ENCODE peak calls at places on chromosomes 5 and 9, in five cellular contexts. G, H, Q, T and W are unnamed samples.

GRCh38 chr9:16828335-16829281 is 41.9 kb downstream of the BNC2 start:
- DNase-seq in G (no peak), H (no peak), Q (peak), T (no peak), W (peak)

GRCh38 chr5:133461796-133462516 is 150.4 kb downstream of the FSTL4 start:
- DNase-seq in G (no peak), H (no peak), Q (no peak), T (no peak), W (peak)

GRCh38 chr5:175867587-175868347 is 3.6 kb upstream of the CPLX2 start:
- DNase-seq in G (no peak), H (no peak), Q (no peak), T (no peak), W (peak)

GRCh38 chr5:109688647-109688998 is 1.1 kb upstream of the MAN2A1 start:
- DNase-seq in G (no peak), H (peak), Q (no peak), T (no peak), W (peak)

GRCh38 chr5:592158-592557 is 20.0 kb upstream of the CEP72 start:
- DNase-seq in G (no peak), H (no peak), Q (no peak), T (no peak), W (no peak)

GRCh38 chr5:134530375-134531077 is 5.1 kb downstream of the JADE2 start:
- DNase-seq in G (no peak), H (no peak), Q (no peak), T (no peak), W (peak)

GRCh38 chr5:68994645-68995044 is 99.2 kb upstream of the SLC30A5 start:
- DNase-seq in G (no peak), H (no peak), Q (no peak), T (no peak), W (no peak)

GRCh38 chr9:94692601-94693000 is 33.9 kb upstream of the AOPEP start:
- DNase-seq in G (no peak), H (no peak), Q (peak), T (no peak), W (peak)

GRCh38 chr5:121018004-121018403 is 553.9 kb downstream of the PRR16 start:
- DNase-seq in G (no peak), H (no peak), Q (no peak), T (no peak), W (no peak)

GRCh38 chr5:82365744-82366228 is 87.6 kb upstream of the RPS23 start:
- DNase-seq in G (no peak), H (no peak), Q (peak), T (peak), W (no peak)

GRCh38 chr9:79408200-79408599 is 163.6 kb upstream of the TLE4 start:
- DNase-seq in G (no peak), H (no peak), Q (no peak), T (no peak), W (no peak)

GRCh38 chr5:60972225-60972624 is 27.2 kb downstream of the NDUFAF2 start:
- DNase-seq in G (no peak), H (no peak), Q (no peak), T (peak), W (no peak)

GRCh38 chr5:2164586-2164985 is 281.9 kb upstream of the IRX4 start:
- DNase-seq in G (no peak), H (no peak), Q (no peak), T (no peak), W (no peak)

GRCh38 chr9:68507098-68507795 is 33.4 kb downstream of the TMEM252 start:
- DNase-seq in G (no peak), H (no peak), Q (no peak), T (no peak), W (no peak)

GRCh38 chr5:13664377-13664776 is 280.1 kb downstream of the DNAH5 start:
- DNase-seq in G (peak), H (no peak), Q (peak), T (no peak), W (no peak)

GRCh38 chr9:125176632-125177031 is 13.0 kb downstream of the PPP6C start:
- DNase-seq in G (no peak), H (no peak), Q (no peak), T (no peak), W (no peak)

GRCh38 chr5:179973391-179973790 is 65.7 kb upstream of the TBC1D9B start:
- DNase-seq in G (no peak), H (no peak), Q (no peak), T (no peak), W (no peak)

GRCh38 chr9:115393976-115394775 is 276.2 kb upstream of the TNC start:
- DNase-seq in G (no peak), H (no peak), Q (no peak), T (no peak), W (no peak)

GRCh38 chr9:97907051-97907450 is 15.2 kb downstream of the TRMO start:
- DNase-seq in G (no peak), H (peak), Q (no peak), T (no peak), W (no peak)